ENCODE peak calls at places on chromosomes 12 and 14, in five cellular contexts. One of them, this sample, is unnamed.

GRCh38 chr12:95201056-95201670 is 16.1 kb downstream of the FGD6 start:
- DNase-seq in pancreas: no peak
- DNase-seq in WERI-Rb-1: no peak
- DNase-seq in aorta: no peak
- DNase-seq in NB4: no peak
- DNase-seq in this sample: peak

GRCh38 chr14:66228267-66228970 is 257.8 kb upstream of the CCDC196 start:
- DNase-seq in pancreas: no peak
- DNase-seq in aorta: no peak
- DNase-seq in WERI-Rb-1: no peak
- DNase-seq in NB4: peak
- DNase-seq in this sample: no peak

GRCh38 chr14:103879570-103880333 is 32.4 kb upstream of the PPP1R13B start:
- DNase-seq in aorta: no peak
- DNase-seq in pancreas: peak
- DNase-seq in WERI-Rb-1: no peak
- DNase-seq in NB4: no peak
- DNase-seq in this sample: no peak

GRCh38 chr12:90515199-90516175 is 439.5 kb downstream of the CCER1 start:
- DNase-seq in NB4: no peak
- DNase-seq in WERI-Rb-1: no peak
- DNase-seq in aorta: no peak
- DNase-seq in pancreas: no peak
- DNase-seq in this sample: peak

GRCh38 chr14:74963705-74964271 is 8.4 kb upstream of the PGF start:
- DNase-seq in aorta: no peak
- DNase-seq in NB4: no peak
- DNase-seq in WERI-Rb-1: peak
- DNase-seq in pancreas: no peak
- DNase-seq in this sample: no peak

GRCh38 chr12:103632554-103633216 is 45.6 kb downstream of the STAB2 start:
- DNase-seq in aorta: no peak
- DNase-seq in NB4: peak
- DNase-seq in pancreas: peak
- DNase-seq in WERI-Rb-1: peak
- DNase-seq in this sample: peak

GRCh38 chr12:49336645-49337584 is at the start of gene C1QL4:
- DNase-seq in WERI-Rb-1: peak
- DNase-seq in pancreas: peak
- DNase-seq in aorta: peak
- DNase-seq in NB4: peak
- DNase-seq in this sample: peak

GRCh38 chr14:50943261-50943942 is 881 bp downstream of the PYGL start:
- DNase-seq in pancreas: peak
- DNase-seq in aorta: peak
- DNase-seq in NB4: peak
- DNase-seq in WERI-Rb-1: no peak
- DNase-seq in this sample: peak

GRCh38 chr12:42288544-42288943 is 37.4 kb downstream of the ZCRB1 start:
- DNase-seq in pancreas: no peak
- DNase-seq in NB4: no peak
- DNase-seq in WERI-Rb-1: no peak
- DNase-seq in aorta: no peak
- DNase-seq in this sample: no peak

GRCh38 chr12:23204933-23205778 is 580.2 kb downstream of the ETNK1 start:
- DNase-seq in NB4: peak
- DNase-seq in pancreas: no peak
- DNase-seq in aorta: no peak
- DNase-seq in WERI-Rb-1: peak
- DNase-seq in this sample: peak

GRCh38 chr12:119578112-119578511 is 15.5 kb upstream of the TMEM233 start:
- DNase-seq in aorta: no peak
- DNase-seq in pancreas: no peak
- DNase-seq in NB4: peak
- DNase-seq in WERI-Rb-1: no peak
- DNase-seq in this sample: no peak

GRCh38 chr12:56029166-56029519 is 8.3 kb downstream of the IKZF4 start:
- DNase-seq in pancreas: no peak
- DNase-seq in WERI-Rb-1: no peak
- DNase-seq in NB4: no peak
- DNase-seq in aorta: no peak
- DNase-seq in this sample: peak

GRCh38 chr14:68784995-68785816 is 7.7 kb downstream of the ZFP36L1 start:
- DNase-seq in aorta: no peak
- DNase-seq in NB4: no peak
- DNase-seq in WERI-Rb-1: no peak
- DNase-seq in pancreas: peak
- DNase-seq in this sample: no peak

GRCh38 chr12:66910366-66910974 is 231.6 kb upstream of the GRIP1 start:
- DNase-seq in WERI-Rb-1: no peak
- DNase-seq in aorta: no peak
- DNase-seq in pancreas: no peak
- DNase-seq in NB4: no peak
- DNase-seq in this sample: no peak

GRCh38 chr12:114916124-114916523 is 232.1 kb upstream of the TBX3 start:
- DNase-seq in WERI-Rb-1: no peak
- DNase-seq in aorta: no peak
- DNase-seq in NB4: no peak
- DNase-seq in pancreas: no peak
- DNase-seq in this sample: peak

GRCh38 chr12:123660328-123660727 is 10.6 kb upstream of the TCTN2 start:
- DNase-seq in WERI-Rb-1: no peak
- DNase-seq in aorta: no peak
- DNase-seq in NB4: no peak
- DNase-seq in pancreas: no peak
- DNase-seq in this sample: peak

GRCh38 chr12:93001407-93001806 is 72.3 kb upstream of the EEA1 start:
- DNase-seq in NB4: no peak
- DNase-seq in WERI-Rb-1: no peak
- DNase-seq in aorta: no peak
- DNase-seq in pancreas: no peak
- DNase-seq in this sample: no peak

GRCh38 chr14:21382886-21383847 is 652 bp downstream of the SUPT16H start:
- DNase-seq in pancreas: peak
- DNase-seq in NB4: peak
- DNase-seq in aorta: peak
- DNase-seq in WERI-Rb-1: peak
- DNase-seq in this sample: peak

GRCh38 chr14:70653662-70654061 is 11.9 kb downstream of the TTC9 start:
- DNase-seq in NB4: no peak
- DNase-seq in pancreas: no peak
- DNase-seq in aorta: no peak
- DNase-seq in WERI-Rb-1: no peak
- DNase-seq in this sample: no peak

GRCh38 chr12:122888232-122888752 is 7.6 kb downstream of the VPS37B start:
- DNase-seq in pancreas: peak
- DNase-seq in NB4: peak
- DNase-seq in aorta: no peak
- DNase-seq in WERI-Rb-1: no peak
- DNase-seq in this sample: peak

GRCh38 chr12:22722779-22723178 is 97.8 kb downstream of the ETNK1 start:
- DNase-seq in aorta: no peak
- DNase-seq in WERI-Rb-1: no peak
- DNase-seq in pancreas: no peak
- DNase-seq in NB4: no peak
- DNase-seq in this sample: no peak

GRCh38 chr12:99915251-99916082 is 69.3 kb downstream of the ANKS1B start:
- DNase-seq in NB4: no peak
- DNase-seq in pancreas: no peak
- DNase-seq in aorta: no peak
- DNase-seq in WERI-Rb-1: no peak
- DNase-seq in this sample: peak

GRCh38 chr12:132698336-132698735 is 10.9 kb downstream of the PXMP2 start:
- DNase-seq in pancreas: no peak
- DNase-seq in WERI-Rb-1: no peak
- DNase-seq in aorta: no peak
- DNase-seq in NB4: no peak
- DNase-seq in this sample: no peak

GRCh38 chr12:27383429-27384260 is 51.0 kb downstream of the BMAL2 start:
- DNase-seq in aorta: peak
- DNase-seq in NB4: peak
- DNase-seq in WERI-Rb-1: peak
- DNase-seq in pancreas: peak
- DNase-seq in this sample: peak

GRCh38 chr12:87806310-87806709 is 222.9 kb downstream of the C12orf50 start:
- DNase-seq in aorta: no peak
- DNase-seq in pancreas: no peak
- DNase-seq in WERI-Rb-1: no peak
- DNase-seq in NB4: no peak
- DNase-seq in this sample: no peak

GRCh38 chr14:55840821-55841220 is 260.8 kb downstream of the KTN1 start:
- DNase-seq in WERI-Rb-1: no peak
- DNase-seq in pancreas: no peak
- DNase-seq in aorta: no peak
- DNase-seq in NB4: no peak
- DNase-seq in this sample: no peak

GRCh38 chr12:110349521-110350151 is 53.9 kb downstream of the ANAPC7 start:
- DNase-seq in WERI-Rb-1: no peak
- DNase-seq in NB4: peak
- DNase-seq in aorta: peak
- DNase-seq in pancreas: no peak
- DNase-seq in this sample: no peak

GRCh38 chr12:101966496-101966895 is 89.1 kb downstream of the DRAM1 start:
- DNase-seq in aorta: no peak
- DNase-seq in WERI-Rb-1: no peak
- DNase-seq in pancreas: no peak
- DNase-seq in NB4: no peak
- DNase-seq in this sample: no peak

GRCh38 chr14:61838661-61839060 is 76.4 kb downstream of the SNAPC1 start:
- DNase-seq in aorta: no peak
- DNase-seq in NB4: no peak
- DNase-seq in pancreas: no peak
- DNase-seq in WERI-Rb-1: no peak
- DNase-seq in this sample: no peak

GRCh38 chr14:76326918-76327689 is 48.8 kb upstream of the ESRRB start:
- DNase-seq in pancreas: no peak
- DNase-seq in WERI-Rb-1: no peak
- DNase-seq in NB4: peak
- DNase-seq in aorta: no peak
- DNase-seq in this sample: no peak

GRCh38 chr12:74415633-74416032 is 122.0 kb upstream of the ATXN7L3B start:
- DNase-seq in NB4: peak
- DNase-seq in WERI-Rb-1: no peak
- DNase-seq in pancreas: no peak
- DNase-seq in aorta: no peak
- DNase-seq in this sample: peak

GRCh38 chr14:96666088-96666487 is 131.1 kb upstream of the VRK1 start:
- DNase-seq in NB4: no peak
- DNase-seq in WERI-Rb-1: no peak
- DNase-seq in aorta: no peak
- DNase-seq in pancreas: no peak
- DNase-seq in this sample: no peak

GRCh38 chr12:16197600-16197999 is 79.9 kb downstream of the SLC15A5 start:
- DNase-seq in pancreas: no peak
- DNase-seq in NB4: no peak
- DNase-seq in WERI-Rb-1: no peak
- DNase-seq in aorta: no peak
- DNase-seq in this sample: no peak

GRCh38 chr14:82385043-82385442 is 851.4 kb upstream of the SEL1L start:
- DNase-seq in pancreas: peak
- DNase-seq in aorta: no peak
- DNase-seq in NB4: no peak
- DNase-seq in WERI-Rb-1: no peak
- DNase-seq in this sample: no peak

GRCh38 chr12:54384591-54385041 is at the start of gene ZNF385A:
- DNase-seq in pancreas: no peak
- DNase-seq in aorta: peak
- DNase-seq in NB4: peak
- DNase-seq in WERI-Rb-1: peak
- DNase-seq in this sample: no peak

DNA sequence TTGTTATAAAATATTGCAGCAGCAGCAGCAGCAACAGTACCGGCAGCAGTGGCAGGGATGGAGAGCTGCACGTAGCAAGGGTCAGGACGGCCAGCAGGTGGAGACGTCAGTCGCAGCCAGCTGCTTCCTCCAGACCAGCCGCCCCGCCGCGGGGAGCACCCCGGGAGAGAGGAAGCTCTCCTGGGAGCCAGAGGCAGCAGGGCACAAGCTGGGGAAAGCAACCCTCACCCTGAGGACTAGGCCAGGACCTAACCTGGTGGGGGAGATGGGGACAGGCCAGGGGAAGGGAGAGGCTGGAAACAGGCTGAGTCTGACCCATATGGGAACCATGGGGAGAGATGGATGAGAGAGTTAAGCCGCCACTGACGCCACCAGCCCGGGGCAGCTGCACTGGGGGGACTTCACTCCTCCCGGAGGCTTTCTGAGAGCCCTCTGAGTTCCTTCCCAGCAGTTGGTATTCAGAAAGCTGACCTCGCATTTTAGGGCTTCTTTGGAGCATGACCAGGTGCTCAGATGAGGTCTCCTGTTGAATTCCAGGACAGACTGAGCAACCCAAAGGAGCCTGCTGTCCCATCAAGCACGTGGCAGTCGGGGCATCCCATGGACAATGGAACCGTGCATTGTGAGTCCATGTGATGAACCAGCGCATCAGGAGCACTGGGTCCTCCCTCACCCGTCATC is 56.3 kb downstream of the SPTB start:
- DNase-seq in WERI-Rb-1: peak
- DNase-seq in pancreas: peak
- DNase-seq in NB4: peak
- DNase-seq in aorta: peak
- DNase-seq in this sample: peak
- H3K4me3 ChIP-seq in WERI-Rb-1: no peak
- H3K4me3 ChIP-seq in pancreas: no peak
- H3K4me3 ChIP-seq in NB4: no peak
- H3K4me3 ChIP-seq in aorta: no peak
- H3K4me3 ChIP-seq in this sample: no peak

GRCh38 chr12:51321882-51322281 is 2.1 kb downstream of the BIN2 start:
- DNase-seq in WERI-Rb-1: no peak
- DNase-seq in aorta: no peak
- DNase-seq in NB4: no peak
- DNase-seq in pancreas: no peak
- DNase-seq in this sample: no peak
- H3K4me3 ChIP-seq in WERI-Rb-1: no peak
- H3K4me3 ChIP-seq in aorta: no peak
- H3K4me3 ChIP-seq in NB4: peak
- H3K4me3 ChIP-seq in pancreas: no peak
- H3K4me3 ChIP-seq in this sample: no peak

GRCh38 chr12:96908170-96908675 is 1.2 kb downstream of the NEDD1 start:
- DNase-seq in WERI-Rb-1: no peak
- DNase-seq in aorta: no peak
- DNase-seq in pancreas: no peak
- DNase-seq in NB4: peak
- DNase-seq in this sample: no peak
- H3K4me3 ChIP-seq in WERI-Rb-1: peak
- H3K4me3 ChIP-seq in aorta: peak
- H3K4me3 ChIP-seq in pancreas: peak
- H3K4me3 ChIP-seq in NB4: peak
- H3K4me3 ChIP-seq in this sample: peak

DNA sequence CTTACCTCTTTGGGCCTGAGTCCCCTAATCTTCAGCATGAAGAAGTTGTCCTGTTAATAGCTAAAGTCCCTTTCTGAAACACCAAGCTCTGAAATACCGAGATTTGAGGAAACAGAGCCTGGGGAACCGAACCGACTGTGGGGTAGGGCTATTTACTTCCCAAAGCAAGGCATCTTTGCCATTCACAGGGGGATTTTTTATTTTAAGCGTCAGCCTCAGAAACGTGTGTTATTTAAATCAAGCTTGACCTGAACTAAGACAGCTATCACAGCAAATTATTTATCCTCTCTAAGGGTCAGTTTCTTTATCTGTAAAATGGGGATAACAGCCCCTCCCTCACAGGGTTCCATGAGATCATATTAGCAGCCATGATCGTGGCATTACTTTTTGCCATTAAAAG is 1.2 kb upstream of the CORO1C start:
- DNase-seq in NB4: no peak
- DNase-seq in pancreas: no peak
- DNase-seq in aorta: no peak
- DNase-seq in WERI-Rb-1: no peak
- DNase-seq in this sample: no peak
- H3K4me3 ChIP-seq in NB4: no peak
- H3K4me3 ChIP-seq in pancreas: peak
- H3K4me3 ChIP-seq in aorta: no peak
- H3K4me3 ChIP-seq in WERI-Rb-1: peak
- H3K4me3 ChIP-seq in this sample: peak